ENCODE peak calls at places on chromosomes 13 and 19, in seven cellular contexts. Y, D, N, O, L, X and R are unnamed samples.
A peak's percentile ranks its signal among the peaks of the same experiment; 100 is the strongest.

GRCh38 chr19:16791942-16792341 is 37.3 kb upstream of the SIN3B start:
- DNase-seq in Y (no peak), D (no peak), N (no peak), O (no peak), L (no peak), X (no peak), R (no peak)

GRCh38 chr13:46386996-46387851 is at the start of gene RUBCNL:
- DNase-seq in Y (peak; percentile 81), D (peak; percentile 62), N (peak; percentile 34), O (peak; percentile 50), L (peak; percentile 78), X (peak; percentile 86), R (no peak)

GRCh38 chr13:33330483-33330882 is 44.9 kb upstream of the STARD13 start:
- DNase-seq in Y (no peak), D (no peak), N (no peak), O (no peak), L (no peak), X (no peak), R (no peak)

GRCh38 chr13:75812751-75813181 is 176.6 kb downstream of the LMO7 start:
- DNase-seq in Y (no peak), D (no peak), N (no peak), O (no peak), L (no peak), X (no peak), R (peak; percentile 57)

GRCh38 chr13:77698211-77699058 is 948 bp downstream of the SLAIN1 start:
- DNase-seq in Y (peak; percentile 28), D (peak; percentile 23), N (peak; percentile 19), O (peak; percentile 23), L (peak; percentile 68), X (peak; percentile 70), R (no peak)

GRCh38 chr13:98158172-98158907 is 15.4 kb downstream of the FARP1 start:
- DNase-seq in Y (no peak), D (no peak), N (peak; percentile 24), O (peak; percentile 31), L (no peak), X (no peak), R (no peak)

GRCh38 chr13:111396457-111396856 is 76.0 kb downstream of the TEX29 start:
- DNase-seq in Y (no peak), D (no peak), N (no peak), O (peak; percentile 5), L (no peak), X (peak; percentile 29), R (no peak)

GRCh38 chr13:74306496-74306895 is 172.3 kb upstream of the KLF12 start:
- DNase-seq in Y (no peak), D (peak; percentile 71), N (no peak), O (no peak), L (no peak), X (no peak), R (peak; percentile 20)

GRCh38 chr13:20812890-20813289 is 39.1 kb upstream of the EEF1AKMT1 start:
- DNase-seq in Y (no peak), D (no peak), N (no peak), O (no peak), L (no peak), X (no peak), R (no peak)

DNA sequence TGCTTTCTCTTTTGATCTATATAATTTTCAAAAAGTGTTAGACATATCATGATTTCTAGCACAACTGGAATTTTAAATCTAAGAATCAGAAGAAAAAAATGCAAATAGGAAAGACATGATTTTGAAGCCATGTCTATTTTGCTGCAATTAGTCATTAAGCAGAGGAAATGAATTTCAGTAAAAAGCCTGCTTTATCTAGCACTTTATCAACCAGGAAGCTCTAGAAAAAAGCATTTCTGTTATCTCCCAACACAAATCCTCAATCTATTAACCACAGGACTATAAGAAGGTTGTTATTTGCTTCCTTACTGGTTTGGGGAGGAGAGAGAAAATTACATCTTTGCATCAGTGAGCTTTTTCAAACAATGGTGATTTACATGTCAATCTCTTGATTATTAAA is 716.7 kb downstream of the DIAPH3 start:
- DNase-seq in Y (no peak), D (no peak), N (no peak), O (no peak), L (no peak), X (no peak), R (no peak)
- TF ChIP-seq CTCF in Y (no peak), D (no peak), N (no peak), O (no peak), L (no peak), X (no peak), R (no peak)

GRCh38 chr19:2424686-2425621 is 2.4 kb downstream of the TIMM13 start:
- DNase-seq in Y (no peak), D (peak; percentile 84), N (peak; percentile 43), O (no peak), L (no peak), X (no peak), R (peak; percentile 75)
- TF ChIP-seq CTCF in Y (no peak), D (no peak), N (peak; percentile 37), O (no peak), L (no peak), X (no peak), R (peak; percentile 26)

GRCh38 chr19:35315883-35316282 is 13.1 kb upstream of the CD22 start:
- DNase-seq in Y (no peak), D (no peak), N (no peak), O (no peak), L (no peak), X (no peak), R (no peak)
- TF ChIP-seq CTCF in Y (no peak), D (no peak), N (no peak), O (no peak), L (no peak), X (no peak), R (no peak)

GRCh38 chr19:29966594-29967249 is 24.7 kb downstream of the URI1 start:
- DNase-seq in Y (no peak), D (peak; percentile 42), N (no peak), O (no peak), L (no peak), X (no peak), R (peak; percentile 44)
- TF ChIP-seq CTCF in Y (no peak), D (no peak), N (no peak), O (peak; percentile 38), L (peak; percentile 38), X (no peak), R (peak; percentile 46)